ENCODE peak calls at places on chromosomes 2 and 18, in ten cellular contexts. H is OCI-LY7, Y is hepatocyte, U is GM23338, S is GM23248, O is Karpas-422, W is PC-3, Z is HCT116, K is SK-N-SH, L is MM.1S. P is an unnamed sample.
A peak's percentile ranks its signal among the peaks of the same experiment; 100 is the strongest.

GRCh38 chr18:79902640-79903039 is 48.8 kb downstream of the SLC66A2 start:
- DNase-seq in S (no peak), U (no peak), O (no peak), W (no peak), L (no peak), Z (no peak), Y (no peak), K (no peak), H (no peak), P (no peak)

GRCh38 chr2:230793573-230794359 is 71.0 kb upstream of the ITM2C start:
- DNase-seq in Z (peak; percentile 95), U (no peak), O (no peak), H (no peak), S (peak; percentile 99), W (peak; percentile 96), Y (peak; percentile 79), L (no peak), K (no peak), P (peak; percentile 93)

GRCh38 chr2:188811522-188811921 is 162.7 kb upstream of the COL3A1 start:
- DNase-seq in K (no peak), U (no peak), H (no peak), S (peak; percentile 75), W (peak; percentile 8), L (no peak), Z (no peak), Y (peak; percentile 38), O (no peak), P (no peak)

GRCh38 chr18:55114856-55115255 is 155.6 kb upstream of the CCDC68 start:
- DNase-seq in S (no peak), L (no peak), Z (no peak), U (no peak), K (no peak), W (no peak), Y (no peak), O (no peak), H (no peak), P (no peak)

GRCh38 chr2:55718165-55719008 is 24.7 kb upstream of the PNPT1 start:
- DNase-seq in O (peak; percentile 89), H (peak; percentile 76), K (peak; percentile 56), Y (peak; percentile 92), Z (peak; percentile 59), W (peak; percentile 86), S (peak; percentile 84), U (peak; percentile 93), L (peak; percentile 81), P (peak; percentile 58)

GRCh38 chr2:220159738-220160137 is 532.3 kb downstream of the SLC4A3 start:
- DNase-seq in U (no peak), Z (no peak), H (no peak), L (no peak), K (no peak), S (no peak), Y (no peak), W (no peak), O (no peak), P (no peak)

GRCh38 chr2:42969231-42970150 is 177.1 kb upstream of the HAAO start:
- DNase-seq in S (peak; percentile 99), H (no peak), K (no peak), U (no peak), O (no peak), W (peak; percentile 86), Y (no peak), L (no peak), Z (no peak), P (peak; percentile 73)

GRCh38 chr2:46954951-46955571 is 39.5 kb upstream of the MCFD2 start:
- DNase-seq in U (no peak), Z (no peak), W (peak; percentile 92), O (no peak), L (no peak), S (peak; percentile 94), H (no peak), Y (peak; percentile 82), K (no peak), P (peak; percentile 90)

GRCh38 chr2:108629417-108629816 is 89.9 kb upstream of the RANBP2 start:
- DNase-seq in Y (no peak), W (no peak), Z (no peak), O (no peak), S (no peak), L (no peak), H (peak; percentile 56), K (no peak), U (no peak), P (no peak)

GRCh38 chr2:240250985-240251847 is 110.8 kb upstream of the OTOS start:
- DNase-seq in H (no peak), O (no peak), W (peak; percentile 82), U (peak; percentile 22), K (peak; percentile 50), Z (peak; percentile 77), Y (peak; percentile 94), L (peak; percentile 27), S (peak; percentile 94), P (peak; percentile 92)

GRCh38 chr2:164948540-164948939 is 6.8 kb downstream of the SLC38A11 start:
- DNase-seq in U (no peak), L (no peak), Y (no peak), S (no peak), K (no peak), Z (no peak), H (no peak), O (no peak), W (no peak), P (no peak)

GRCh38 chr2:100200985-100201384 is 58.6 kb upstream of the AFF3 start:
- DNase-seq in Y (no peak), K (no peak), U (no peak), Z (no peak), S (peak; percentile 35), H (no peak), W (peak; percentile 69), L (no peak), O (no peak), P (no peak)

GRCh38 chr2:33047939-33048338 is 101.2 kb downstream of the LTBP1 start:
- DNase-seq in O (no peak), H (no peak), Z (no peak), U (peak; percentile 36), W (no peak), Y (no peak), K (no peak), L (no peak), S (no peak), P (no peak)
- H3K9me2 ChIP-seq in O (no peaks in the 10 kb centered on the region), H (no peaks in the 10 kb centered on the region), Z (no peaks in the 10 kb centered on the region), U (no peaks in the 10 kb centered on the region), W (no peaks in the 10 kb centered on the region), Y (no peaks in the 10 kb centered on the region), K (no peaks in the 10 kb centered on the region), L (no peaks in the 10 kb centered on the region), S (no peaks in the 10 kb centered on the region), P (no peaks in the 10 kb centered on the region)

GRCh38 chr2:139353874-139354273 is 573.7 kb upstream of the NXPH2 start:
- DNase-seq in U (peak; percentile 5), S (no peak), Y (no peak), K (peak; percentile 3), L (no peak), W (no peak), H (no peak), O (no peak), Z (no peak), P (no peak)
- H3K9me2 ChIP-seq in U (no peaks in the 10 kb centered on the region), S (no peaks in the 10 kb centered on the region), Y (no peaks in the 10 kb centered on the region), K (no peaks in the 10 kb centered on the region), L (no peaks in the 10 kb centered on the region), W (no peaks in the 10 kb centered on the region), H (no peaks in the 10 kb centered on the region), O (no peaks in the 10 kb centered on the region), Z (no peaks in the 10 kb centered on the region), P (no peaks in the 10 kb centered on the region)

DNA sequence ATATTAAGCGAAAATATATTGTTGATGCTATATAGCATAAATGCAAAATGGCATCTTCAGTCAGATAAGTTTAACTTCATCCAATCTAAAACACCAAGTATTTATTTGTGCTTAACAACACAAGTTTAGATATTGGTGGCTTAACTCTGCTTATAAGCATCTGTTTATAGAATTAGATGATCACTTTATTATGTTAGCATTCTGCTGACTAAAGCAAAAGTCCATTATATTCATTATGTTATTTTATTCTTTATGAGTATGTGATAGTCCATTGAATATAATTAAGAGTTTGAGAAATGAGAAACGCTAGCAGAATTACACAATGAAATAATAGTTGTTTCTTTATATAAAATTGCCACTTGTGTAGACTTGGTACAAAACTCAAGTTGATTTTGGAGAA is 401.2 kb upstream of the CDH7 start:
- DNase-seq in L (no peak), W (no peak), O (no peak), K (no peak), Y (no peak), Z (no peak), H (no peak), S (no peak), U (no peak), P (no peak)
- H3K9me2 ChIP-seq in L (no peaks in the 10 kb centered on the region), W (no peaks in the 10 kb centered on the region), O (no peaks in the 10 kb centered on the region), K (no peaks in the 10 kb centered on the region), Y (no peaks in the 10 kb centered on the region), Z (no peaks in the 10 kb centered on the region), H (no peaks in the 10 kb centered on the region), S (no peaks in the 10 kb centered on the region), U (no peaks in the 10 kb centered on the region), P (peaks cover 9% of the 10 kb centered on the region)

DNA sequence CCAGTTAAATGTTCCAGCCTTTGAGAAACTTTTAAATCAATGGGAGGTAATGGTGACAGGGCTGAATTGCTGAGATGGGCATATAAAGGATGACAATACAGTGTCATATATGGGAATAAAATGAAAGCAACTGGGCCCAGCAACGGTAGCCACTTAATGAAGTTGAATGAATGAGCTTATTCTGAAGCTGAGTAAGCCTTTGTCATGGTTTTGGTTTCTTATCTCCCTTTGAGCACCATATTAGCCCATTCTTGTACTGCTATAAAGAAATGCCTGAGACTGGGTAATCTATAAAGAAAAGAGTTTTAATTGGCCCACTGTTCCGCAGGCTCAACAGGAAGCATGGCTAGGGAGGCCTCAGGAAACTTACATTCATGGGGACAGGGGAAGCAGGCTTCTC is 3.5 kb upstream of the THUMPD2 start:
- DNase-seq in S (no peak), L (no peak), U (no peak), W (no peak), Y (no peak), K (no peak), H (no peak), O (no peak), Z (no peak), P (no peak)
- H3K9me2 ChIP-seq in S (no peaks in the 10 kb centered on the region), L (no peaks in the 10 kb centered on the region), U (no peaks in the 10 kb centered on the region), W (no peaks in the 10 kb centered on the region), Y (no peaks in the 10 kb centered on the region), K (no peaks in the 10 kb centered on the region), H (no peaks in the 10 kb centered on the region), O (no peaks in the 10 kb centered on the region), Z (no peaks in the 10 kb centered on the region), P (no peaks in the 10 kb centered on the region)

DNA sequence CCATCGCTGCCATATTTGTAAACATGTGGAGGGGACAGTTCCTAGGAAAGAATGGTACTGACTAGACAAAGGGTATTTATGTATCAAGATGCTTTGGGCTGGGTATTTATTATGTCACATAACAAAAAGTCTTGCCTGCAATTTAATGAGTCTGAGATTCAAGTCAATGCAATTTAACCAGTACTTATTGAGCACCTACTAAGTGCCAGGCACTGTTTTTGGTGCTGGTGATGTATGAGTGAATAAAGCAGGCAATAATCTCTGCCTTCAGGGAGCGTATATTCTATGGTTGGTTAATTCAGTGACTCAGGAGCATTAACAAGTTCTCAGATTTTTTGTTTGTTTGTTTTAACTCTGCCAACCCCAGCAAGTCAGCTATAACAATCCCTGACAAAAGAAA is 24.6 kb upstream of the ACVR1 start:
- DNase-seq in L (no peak), Z (no peak), H (no peak), O (no peak), S (no peak), Y (no peak), U (no peak), K (no peak), W (no peak), P (no peak)
- H3K9me2 ChIP-seq in L (no peaks in the 10 kb centered on the region), Z (no peaks in the 10 kb centered on the region), H (no peaks in the 10 kb centered on the region), O (no peaks in the 10 kb centered on the region), S (no peaks in the 10 kb centered on the region), Y (no peaks in the 10 kb centered on the region), U (peaks cover 4% of the 10 kb centered on the region), K (no peaks in the 10 kb centered on the region), W (no peaks in the 10 kb centered on the region), P (no peaks in the 10 kb centered on the region)

P was measured in PC-9.